ENCODE peak calls at places on chromosomes 12 and 14, in six cellular contexts. One of them, this sample, is unnamed.

GRCh38 chr12:43285248-43285647 is 266.8 kb downstream of the ADAMTS20 start:
- DNase-seq in cardiac fibroblast: peak; percentile 98
- DNase-seq in chondrocyte: no peak
- DNase-seq in spleen: no peak
- DNase-seq in IMR-90: peak; percentile 98
- DNase-seq in mucosa of descending colon: no peak
- DNase-seq in this sample: no peak

GRCh38 chr12:87827638-87828264 is 201.4 kb downstream of the C12orf50 start:
- DNase-seq in cardiac fibroblast: peak; percentile 66
- DNase-seq in mucosa of descending colon: no peak
- DNase-seq in chondrocyte: no peak
- DNase-seq in IMR-90: peak; percentile 86
- DNase-seq in spleen: no peak
- DNase-seq in this sample: no peak

GRCh38 chr14:102633906-102634595 is 41.6 kb downstream of the RCOR1 start:
- DNase-seq in mucosa of descending colon: no peak
- DNase-seq in IMR-90: no peak
- DNase-seq in chondrocyte: no peak
- DNase-seq in spleen: no peak
- DNase-seq in cardiac fibroblast: no peak
- DNase-seq in this sample: no peak

GRCh38 chr14:64788706-64789105 is 84.5 kb downstream of the PLEKHG3 start:
- DNase-seq in spleen: no peak
- DNase-seq in chondrocyte: no peak
- DNase-seq in IMR-90: peak; percentile 94
- DNase-seq in mucosa of descending colon: no peak
- DNase-seq in cardiac fibroblast: peak; percentile 93
- DNase-seq in this sample: no peak

GRCh38 chr12:95648990-95649791 is 97.9 kb upstream of the USP44 start:
- DNase-seq in IMR-90: peak; percentile 62
- DNase-seq in chondrocyte: no peak
- DNase-seq in spleen: no peak
- DNase-seq in mucosa of descending colon: no peak
- DNase-seq in cardiac fibroblast: peak; percentile 29
- DNase-seq in this sample: no peak

GRCh38 chr12:121523741-121524140 is 57.1 kb downstream of the KDM2B start:
- DNase-seq in mucosa of descending colon: no peak
- DNase-seq in spleen: no peak
- DNase-seq in IMR-90: no peak
- DNase-seq in chondrocyte: no peak
- DNase-seq in cardiac fibroblast: no peak
- DNase-seq in this sample: no peak

GRCh38 chr14:91245029-91245428 is 525 bp upstream of the GPR68 start:
- DNase-seq in chondrocyte: no peak
- DNase-seq in IMR-90: no peak
- DNase-seq in spleen: peak; percentile 87
- DNase-seq in mucosa of descending colon: peak; percentile 48
- DNase-seq in cardiac fibroblast: no peak
- DNase-seq in this sample: no peak

GRCh38 chr14:90759370-90760054 is 56.7 kb downstream of the TTC7B start:
- DNase-seq in spleen: no peak
- DNase-seq in cardiac fibroblast: no peak
- DNase-seq in mucosa of descending colon: no peak
- DNase-seq in chondrocyte: no peak
- DNase-seq in IMR-90: no peak
- DNase-seq in this sample: no peak

GRCh38 chr12:5779401-5779800 is 165.7 kb downstream of the ANO2 start:
- DNase-seq in cardiac fibroblast: no peak
- DNase-seq in IMR-90: no peak
- DNase-seq in mucosa of descending colon: no peak
- DNase-seq in spleen: no peak
- DNase-seq in chondrocyte: no peak
- DNase-seq in this sample: no peak

GRCh38 chr14:104026024-104026423 is 59.5 kb upstream of the ASPG start:
- DNase-seq in spleen: no peak
- DNase-seq in mucosa of descending colon: no peak
- DNase-seq in chondrocyte: no peak
- DNase-seq in IMR-90: no peak
- DNase-seq in cardiac fibroblast: no peak
- DNase-seq in this sample: no peak

GRCh38 chr12:120534703-120535655 is 823 bp downstream of the RNF10 start:
- DNase-seq in chondrocyte: peak; percentile 91
- DNase-seq in mucosa of descending colon: peak; percentile 74
- DNase-seq in cardiac fibroblast: peak; percentile 87
- DNase-seq in IMR-90: peak; percentile 92
- DNase-seq in spleen: peak; percentile 91
- DNase-seq in this sample: peak; percentile 60

GRCh38 chr14:100770605-100771120 is 44.0 kb downstream of the DLK1 start:
- DNase-seq in IMR-90: no peak
- DNase-seq in chondrocyte: peak; percentile 73
- DNase-seq in spleen: peak; percentile 72
- DNase-seq in mucosa of descending colon: no peak
- DNase-seq in cardiac fibroblast: no peak
- DNase-seq in this sample: no peak

GRCh38 chr12:50032516-50033316 is 7.4 kb upstream of the RACGAP1 start:
- DNase-seq in chondrocyte: no peak
- DNase-seq in cardiac fibroblast: no peak
- DNase-seq in IMR-90: no peak
- DNase-seq in spleen: peak; percentile 82
- DNase-seq in mucosa of descending colon: no peak
- DNase-seq in this sample: peak; percentile 42

GRCh38 chr12:6058481-6059161 is 65.8 kb downstream of the VWF start:
- DNase-seq in spleen: no peak
- DNase-seq in cardiac fibroblast: no peak
- DNase-seq in chondrocyte: no peak
- DNase-seq in IMR-90: no peak
- DNase-seq in mucosa of descending colon: no peak
- DNase-seq in this sample: no peak

GRCh38 chr14:65414961-65415589 is 2.5 kb downstream of the FUT8 start:
- DNase-seq in IMR-90: peak; percentile 50
- DNase-seq in chondrocyte: no peak
- DNase-seq in cardiac fibroblast: peak; percentile 72
- DNase-seq in spleen: no peak
- DNase-seq in mucosa of descending colon: no peak
- DNase-seq in this sample: no peak

GRCh38 chr12:130658106-130658505 is 58.0 kb downstream of the RIMBP2 start:
- DNase-seq in spleen: peak; percentile 41
- DNase-seq in chondrocyte: peak; percentile 39
- DNase-seq in mucosa of descending colon: no peak
- DNase-seq in IMR-90: no peak
- DNase-seq in cardiac fibroblast: no peak
- DNase-seq in this sample: no peak

GRCh38 chr12:45568808-45569207 is 160.7 kb upstream of the ARID2 start:
- DNase-seq in mucosa of descending colon: no peak
- DNase-seq in chondrocyte: no peak
- DNase-seq in IMR-90: no peak
- DNase-seq in spleen: no peak
- DNase-seq in cardiac fibroblast: no peak
- DNase-seq in this sample: no peak

GRCh38 chr12:6444031-6444430 is 724 bp upstream of the CD27 start:
- DNase-seq in spleen: no peak
- DNase-seq in cardiac fibroblast: no peak
- DNase-seq in IMR-90: no peak
- DNase-seq in mucosa of descending colon: no peak
- DNase-seq in chondrocyte: no peak
- DNase-seq in this sample: no peak

GRCh38 chr12:44507471-44507870 is 368.6 kb downstream of the NELL2 start:
- DNase-seq in spleen: no peak
- DNase-seq in chondrocyte: no peak
- DNase-seq in mucosa of descending colon: no peak
- DNase-seq in cardiac fibroblast: no peak
- DNase-seq in IMR-90: no peak
- DNase-seq in this sample: no peak

GRCh38 chr12:11650697-11651281 is 1.3 kb downstream of the ETV6 start:
- DNase-seq in chondrocyte: no peak
- DNase-seq in spleen: no peak
- DNase-seq in IMR-90: peak; percentile 37
- DNase-seq in mucosa of descending colon: no peak
- DNase-seq in cardiac fibroblast: peak; percentile 50
- DNase-seq in this sample: no peak

DNA sequence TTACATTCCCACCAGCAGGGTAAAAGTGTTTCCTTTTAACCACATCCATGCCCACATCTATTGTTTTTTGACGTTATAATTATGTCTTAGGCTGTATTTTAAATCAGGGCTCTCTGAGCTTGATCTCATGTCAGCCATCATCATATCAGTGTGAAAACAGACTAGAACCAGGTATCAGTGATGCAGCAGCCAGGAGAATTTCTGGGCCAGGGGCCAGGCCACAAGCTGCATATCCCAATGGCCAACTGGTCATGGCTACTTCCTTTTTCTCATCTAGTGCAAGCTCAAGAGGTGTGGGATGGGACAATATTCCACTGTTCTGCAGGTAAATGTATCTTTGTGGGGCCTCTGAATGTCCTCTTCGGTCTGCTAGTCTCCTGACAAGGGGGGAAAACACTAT is 125.1 kb downstream of the CRADD start:
- DNase-seq in IMR-90: no peak
- DNase-seq in spleen: no peak
- DNase-seq in chondrocyte: no peak
- DNase-seq in cardiac fibroblast: peak; percentile 25
- DNase-seq in mucosa of descending colon: no peak
- DNase-seq in this sample: no peak
- TF ChIP-seq CTCF in IMR-90: no peak
- TF ChIP-seq CTCF in spleen: no peak
- TF ChIP-seq CTCF in chondrocyte: no peak
- TF ChIP-seq CTCF in cardiac fibroblast: no peak
- TF ChIP-seq CTCF in mucosa of descending colon: no peak
- TF ChIP-seq CTCF in this sample: no peak

GRCh38 chr14:36522347-36522971 is 2.4 kb upstream of the NKX2-1 start:
- DNase-seq in chondrocyte: no peak
- DNase-seq in IMR-90: no peak
- DNase-seq in mucosa of descending colon: peak; percentile 18
- DNase-seq in spleen: no peak
- DNase-seq in cardiac fibroblast: no peak
- DNase-seq in this sample: no peak

GRCh38 chr14:36519431-36520321 is at the start of gene NKX2-1:
- DNase-seq in IMR-90: no peak
- DNase-seq in mucosa of descending colon: peak; percentile 21
- DNase-seq in chondrocyte: no peak
- DNase-seq in spleen: no peak
- DNase-seq in cardiac fibroblast: no peak
- DNase-seq in this sample: no peak

GRCh38 chr14:36521598-36522345 is 1.7 kb upstream of the NKX2-1 start:
- DNase-seq in cardiac fibroblast: no peak
- DNase-seq in spleen: no peak
- DNase-seq in mucosa of descending colon: no peak
- DNase-seq in IMR-90: no peak
- DNase-seq in chondrocyte: no peak
- DNase-seq in this sample: no peak

GRCh38 chr14:36518586-36519430 is 1.2 kb downstream of the NKX2-1 start:
- DNase-seq in chondrocyte: no peak
- DNase-seq in cardiac fibroblast: no peak
- DNase-seq in mucosa of descending colon: peak; percentile 21
- DNase-seq in spleen: no peak
- DNase-seq in IMR-90: no peak
- DNase-seq in this sample: no peak

DNA sequence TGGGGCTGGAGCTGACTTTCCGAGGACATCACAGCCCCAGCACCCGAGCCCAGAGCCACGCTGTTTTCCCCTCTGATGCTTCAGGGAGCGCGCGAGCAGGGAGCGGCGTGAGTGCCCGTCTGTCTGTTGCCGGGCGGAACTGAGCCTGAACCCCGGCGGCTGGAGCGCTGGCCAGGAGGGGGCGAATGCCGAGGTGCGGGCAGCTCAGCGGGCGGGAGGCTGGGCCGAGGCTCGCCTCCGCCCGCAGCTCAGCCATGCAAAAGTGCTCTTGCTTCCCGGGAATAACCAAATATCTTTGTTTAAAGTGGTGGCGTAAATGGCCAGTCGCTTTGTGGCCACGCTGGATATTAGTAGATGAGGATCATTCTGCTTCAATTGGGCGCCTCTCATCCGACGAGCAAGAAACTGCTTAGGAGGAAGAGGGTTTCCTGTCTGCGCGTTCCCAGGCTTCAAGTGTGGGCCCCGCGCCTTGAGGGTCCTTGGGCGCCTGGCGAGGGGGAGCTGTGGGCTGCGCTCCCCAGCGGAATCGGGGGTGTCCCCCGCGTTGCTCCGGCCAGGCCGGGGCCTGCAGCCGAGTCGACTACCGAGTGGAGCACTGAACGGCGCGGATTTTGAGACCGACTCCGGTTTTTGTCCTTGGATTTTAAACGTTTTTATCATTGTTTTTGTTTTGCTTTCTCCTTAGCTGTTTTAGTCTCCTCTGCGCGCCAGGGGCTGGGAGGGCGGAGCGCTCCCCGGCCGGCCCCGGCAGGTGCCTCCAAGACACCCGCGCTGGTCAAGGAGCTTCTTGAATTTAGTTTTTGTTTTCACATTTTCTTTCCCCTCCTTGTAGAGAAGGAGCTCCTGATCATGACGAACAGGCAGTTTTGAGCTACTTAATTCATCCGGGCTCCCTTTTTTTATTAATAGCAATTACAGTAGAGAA is 831 bp upstream of the NKX2-1 start:
- DNase-seq in IMR-90: peak; percentile 2
- DNase-seq in mucosa of descending colon: peak; percentile 58
- DNase-seq in cardiac fibroblast: no peak
- DNase-seq in chondrocyte: no peak
- DNase-seq in spleen: peak; percentile 76
- DNase-seq in this sample: peak; percentile 71
- TF ChIP-seq CTCF in IMR-90: peak; percentile 15
- TF ChIP-seq CTCF in mucosa of descending colon: no peak
- TF ChIP-seq CTCF in cardiac fibroblast: no peak
- TF ChIP-seq CTCF in chondrocyte: peak; percentile 52
- TF ChIP-seq CTCF in spleen: no peak
- TF ChIP-seq CTCF in this sample: no peak

GRCh38 chr12:132485619-132486018 is 4.3 kb upstream of the FBRSL1 start:
- DNase-seq in spleen: no peak
- DNase-seq in IMR-90: no peak
- DNase-seq in cardiac fibroblast: no peak
- DNase-seq in chondrocyte: no peak
- DNase-seq in mucosa of descending colon: peak; percentile 6
- DNase-seq in this sample: no peak
- TF ChIP-seq CTCF in spleen: no peak
- TF ChIP-seq CTCF in IMR-90: no peak
- TF ChIP-seq CTCF in cardiac fibroblast: no peak
- TF ChIP-seq CTCF in chondrocyte: no peak
- TF ChIP-seq CTCF in mucosa of descending colon: no peak
- TF ChIP-seq CTCF in this sample: no peak

GRCh38 chr14:38367922-38368321 is 112.0 kb upstream of the CLEC14A start:
- DNase-seq in mucosa of descending colon: no peak
- DNase-seq in cardiac fibroblast: no peak
- DNase-seq in chondrocyte: no peak
- DNase-seq in IMR-90: no peak
- DNase-seq in spleen: no peak
- DNase-seq in this sample: no peak

GRCh38 chr14:38363217-38363616 is 107.3 kb upstream of the CLEC14A start:
- DNase-seq in chondrocyte: no peak
- DNase-seq in IMR-90: no peak
- DNase-seq in spleen: no peak
- DNase-seq in mucosa of descending colon: no peak
- DNase-seq in cardiac fibroblast: no peak
- DNase-seq in this sample: no peak

DNA sequence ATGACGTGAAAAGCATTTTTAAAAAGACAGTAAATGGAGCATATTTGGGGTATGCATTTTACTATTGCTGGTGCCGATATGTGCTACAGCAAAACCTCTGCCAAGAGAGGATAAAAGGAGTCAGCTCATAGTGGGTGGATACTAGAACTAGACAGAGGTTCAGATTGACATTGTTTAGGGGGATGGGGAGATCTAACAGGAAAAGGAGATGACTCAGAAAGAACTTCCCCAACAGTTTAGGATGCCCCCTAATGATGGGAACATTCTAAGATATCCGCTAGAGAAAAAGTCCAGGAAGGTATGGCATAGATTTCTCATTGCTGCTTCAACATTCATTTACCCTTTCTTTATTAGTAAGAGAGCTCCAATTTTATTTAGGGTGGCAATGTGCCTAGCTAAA is 110.5 kb upstream of the CLEC14A start:
- DNase-seq in spleen: no peak
- DNase-seq in cardiac fibroblast: peak; percentile 36
- DNase-seq in mucosa of descending colon: no peak
- DNase-seq in chondrocyte: no peak
- DNase-seq in IMR-90: no peak
- DNase-seq in this sample: no peak
- TF ChIP-seq CTCF in spleen: no peak
- TF ChIP-seq CTCF in cardiac fibroblast: no peak
- TF ChIP-seq CTCF in mucosa of descending colon: no peak
- TF ChIP-seq CTCF in chondrocyte: no peak
- TF ChIP-seq CTCF in IMR-90: no peak
- TF ChIP-seq CTCF in this sample: no peak